ENCODE peak calls at places on chromosomes 5 and 9, in four cellular contexts. Q, Z, B and E are unnamed samples.

GRCh38 chr5:8013951-8014844 is 145.2 kb downstream of the MTRR start:
- DNase-seq in Q (no peak), Z (no peak), B (peak; percentile 40), E (no peak)

GRCh38 chr5:141172381-141173204 is at the start of gene PCDHB7:
- DNase-seq in B (peak; percentile 26), Q (no peak), Z (peak; percentile 13), E (no peak)

GRCh38 chr5:96338624-96339023 is 94.4 kb downstream of the PCSK1 start:
- DNase-seq in Z (no peak), Q (no peak), B (no peak), E (no peak)

GRCh38 chr5:78795757-78796156 is 147.2 kb upstream of the LHFPL2 start:
- DNase-seq in B (no peak), Q (no peak), Z (no peak), E (no peak)

GRCh38 chr9:92151691-92152393 is 36.6 kb upstream of the SPTLC1 start:
- DNase-seq in B (peak; percentile 84), Z (peak; percentile 91), Q (no peak), E (no peak)

GRCh38 chr9:12813960-12814876 is 39.4 kb downstream of the LURAP1L start:
- DNase-seq in B (peak; percentile 100), Q (no peak), Z (peak; percentile 99), E (no peak)

GRCh38 chr5:150503386-150503785 is 4.5 kb upstream of the NDST1 start:
- DNase-seq in Z (no peak), Q (no peak), B (no peak), E (no peak)

GRCh38 chr9:19473605-19474004 is 64.8 kb downstream of the ACER2 start:
- DNase-seq in Z (no peak), B (no peak), Q (no peak), E (no peak)

GRCh38 chr5:54251981-54252380 is 58.4 kb downstream of the ARL15 start:
- DNase-seq in Q (no peak), Z (no peak), B (peak; percentile 54), E (no peak)

GRCh38 chr9:137277329-137278041 is at the start of gene TOR4A:
- DNase-seq in Z (peak; percentile 93), B (peak; percentile 86), Q (no peak), E (no peak)

GRCh38 chr5:161400583-161400982 is 145.9 kb downstream of the GABRB2 start:
- DNase-seq in Q (no peak), B (no peak), Z (no peak), E (no peak)

GRCh38 chr5:10278658-10279279 is 28.7 kb downstream of the CCT5 start:
- DNase-seq in Z (no peak), Q (no peak), B (no peak), E (no peak)

GRCh38 chr5:68137451-68138190 is 77.9 kb upstream of the PIK3R1 start:
- DNase-seq in Q (no peak), B (peak; percentile 16), Z (no peak), E (no peak)

GRCh38 chr9:120715331-120715924 is 1.2 kb upstream of the MEGF9 start:
- DNase-seq in Z (peak; percentile 86), Q (peak; percentile 34), B (peak; percentile 77), E (peak; percentile 42)

GRCh38 chr5:3905521-3905920 is 309.9 kb downstream of the IRX1 start:
- DNase-seq in B (no peak), Z (no peak), Q (no peak), E (no peak)

GRCh38 chr5:59724482-59725392 is 168.8 kb downstream of the PDE4D start:
- DNase-seq in Q (no peak), B (peak; percentile 36), Z (peak; percentile 59), E (peak; percentile 33)

GRCh38 chr5:173845321-173845720 is 42.8 kb upstream of the CPEB4 start:
- DNase-seq in B (no peak), Q (no peak), Z (no peak), E (no peak)

GRCh38 chr5:5209101-5209500 is 69.0 kb downstream of the ADAMTS16 start:
- DNase-seq in Q (no peak), Z (no peak), B (no peak), E (no peak)

GRCh38 chr9:110099236-110099741 is 108.7 kb downstream of the C9orf152 start:
- DNase-seq in Q (no peak), B (peak; percentile 84), Z (peak; percentile 80), E (no peak)

GRCh38 chr5:132459031-132459982 is 31.3 kb downstream of the IRF1 start:
- DNase-seq in Q (no peak), Z (peak; percentile 89), B (peak; percentile 75), E (no peak)

GRCh38 chr9:133421615-133422542 is at the start of gene ADAMTS13:
- DNase-seq in Z (peak; percentile 47), B (peak; percentile 15), Q (no peak), E (no peak)

GRCh38 chr9:137872296-137872695 is 5.3 kb upstream of the CACNA1B start:
- DNase-seq in B (no peak), Z (no peak), Q (no peak), E (no peak)

GRCh38 chr9:12975496-12975895 is 200.7 kb downstream of the LURAP1L start:
- DNase-seq in Z (no peak), Q (no peak), B (no peak), E (no peak)

GRCh38 chr9:133137451-133138231 is 16.6 kb upstream of the RALGDS start:
- DNase-seq in Z (no peak), Q (no peak), B (no peak), E (no peak)

GRCh38 chr5:62621280-62621679 is 42.7 kb downstream of the LRRC70 start:
- DNase-seq in B (no peak), Q (peak; percentile 56), Z (no peak), E (peak; percentile 36)

GRCh38 chr9:98502976-98503325 is 205.8 kb downstream of the GABBR2 start:
- DNase-seq in B (peak; percentile 56), Q (no peak), Z (peak; percentile 53), E (no peak)

GRCh38 chr5:72465068-72465467 is 42.1 kb downstream of the ZNF366 start:
- DNase-seq in Z (no peak), B (no peak), Q (no peak), E (no peak)

GRCh38 chr9:89116064-89116817 is 62.4 kb downstream of the SHC3 start:
- DNase-seq in Z (peak; percentile 86), Q (no peak), B (peak; percentile 95), E (no peak)

GRCh38 chr5:32057157-32058096 is 116.7 kb downstream of the GOLPH3 start:
- DNase-seq in Q (no peak), B (no peak), Z (peak; percentile 14), E (no peak)

GRCh38 chr9:122402403-122403268 is 31.8 kb downstream of the PTGS1 start:
- DNase-seq in B (peak; percentile 99), Z (peak; percentile 98), Q (no peak), E (no peak)

GRCh38 chr9:71036501-71036900 is 84.9 kb downstream of the TRPM3 start:
- DNase-seq in B (no peak), Q (no peak), Z (no peak), E (no peak)

GRCh38 chr5:40605295-40605958 is 74.3 kb upstream of the PTGER4 start:
- DNase-seq in Q (no peak), Z (peak; percentile 24), B (peak; percentile 27), E (no peak)

GRCh38 chr9:128082173-128082572 is 14.1 kb downstream of the SLC25A25 start:
- DNase-seq in Z (no peak), B (no peak), Q (no peak), E (no peak)

GRCh38 chr9:14906000-14906399 is 4.2 kb downstream of the FREM1 start:
- DNase-seq in Q (no peak), Z (peak; percentile 35), B (no peak), E (no peak)

GRCh38 chr9:98995059-98995665 is 51.5 kb downstream of the COL15A1 start:
- DNase-seq in B (no peak), Q (no peak), Z (no peak), E (no peak)

GRCh38 chr5:96347502-96348292 is 85.4 kb downstream of the PCSK1 start:
- DNase-seq in B (peak; percentile 41), Z (no peak), Q (no peak), E (no peak)

DNA sequence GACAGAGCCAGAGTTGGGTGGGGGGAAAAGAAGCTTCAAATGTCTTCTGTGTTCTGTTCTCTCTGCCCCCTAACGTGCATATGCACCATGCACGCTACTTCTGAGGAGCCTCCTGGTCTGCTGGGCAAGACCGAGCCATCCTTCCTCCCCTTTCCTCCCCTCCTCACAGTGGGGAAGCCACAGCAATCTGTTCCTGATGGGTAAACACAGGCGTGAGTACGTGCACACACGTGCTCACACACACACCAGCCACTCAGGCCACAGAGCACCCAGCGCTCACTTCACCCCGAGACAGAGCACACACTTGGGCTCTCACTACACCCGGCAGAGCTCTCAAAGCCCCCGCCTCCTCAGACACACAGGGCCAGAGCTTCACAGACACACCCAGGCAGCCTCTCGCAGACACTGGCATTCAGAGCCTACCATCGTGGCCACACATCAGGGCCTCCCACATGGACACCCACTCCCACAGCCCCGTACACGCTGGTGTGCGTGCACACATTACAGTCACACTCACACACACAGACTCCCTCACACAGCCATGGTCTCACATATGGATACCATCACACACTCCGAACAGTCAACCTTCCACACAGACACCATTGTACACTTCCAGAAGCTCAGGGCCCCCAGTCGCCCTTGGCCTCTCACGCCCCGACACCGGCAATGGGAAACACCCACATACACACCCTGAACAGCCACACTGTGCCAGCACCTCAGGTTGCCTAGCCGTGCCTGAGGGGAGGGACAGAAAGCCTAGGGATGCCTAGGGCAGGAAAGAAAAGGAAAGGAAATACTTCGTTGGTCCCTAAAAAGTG is 13.5 kb downstream of the CNTFR start:
- DNase-seq in Z (no peak), B (no peak), Q (no peak), E (no peak)
- H3K4me3 ChIP-seq in Z (no peak overlapping the region), B (no peak overlapping the region), Q (no peak overlapping the region), E (no peak overlapping the region)

GRCh38 chr9:37784640-37785483 is at the start of gene EXOSC3:
- DNase-seq in B (peak; percentile 90), Q (peak; percentile 69), Z (peak; percentile 96), E (peak; percentile 82)
- H2BK120ac ChIP-seq in B (peak within 1 kb of the TSS; percentile 59), Q (no peak within 1 kb of the TSS), Z (no peak within 1 kb of the TSS), E (no peak within 1 kb of the TSS)

GRCh38 chr9:96489482-96489979 is 39.6 kb downstream of the HABP4 start:
- DNase-seq in Z (no peak), Q (no peak), B (no peak), E (no peak)
- H3K36me3 ChIP-seq in Z (peaks cover 75% of the 10 kb centered on the region), Q (peaks cover 7% of the 10 kb centered on the region), B (peaks cover 26% of the 10 kb centered on the region), E (peaks cover 27% of the 10 kb centered on the region)

GRCh38 chr5:169097897-169098296 is 203.0 kb downstream of the SLIT3 start:
- DNase-seq in B (no peak), Q (no peak), Z (no peak), E (no peak)

GRCh38 chr5:169095976-169096375 is 205.0 kb downstream of the SLIT3 start:
- DNase-seq in Z (no peak), B (no peak), Q (no peak), E (no peak)

GRCh38 chr5:169098331-169099121 is 202.4 kb downstream of the SLIT3 start:
- DNase-seq in Q (no peak), B (no peak), Z (no peak), E (no peak)

GRCh38 chr5:169095410-169095772 is 205.5 kb downstream of the SLIT3 start:
- DNase-seq in B (no peak), Z (no peak), Q (no peak), E (no peak)

DNA sequence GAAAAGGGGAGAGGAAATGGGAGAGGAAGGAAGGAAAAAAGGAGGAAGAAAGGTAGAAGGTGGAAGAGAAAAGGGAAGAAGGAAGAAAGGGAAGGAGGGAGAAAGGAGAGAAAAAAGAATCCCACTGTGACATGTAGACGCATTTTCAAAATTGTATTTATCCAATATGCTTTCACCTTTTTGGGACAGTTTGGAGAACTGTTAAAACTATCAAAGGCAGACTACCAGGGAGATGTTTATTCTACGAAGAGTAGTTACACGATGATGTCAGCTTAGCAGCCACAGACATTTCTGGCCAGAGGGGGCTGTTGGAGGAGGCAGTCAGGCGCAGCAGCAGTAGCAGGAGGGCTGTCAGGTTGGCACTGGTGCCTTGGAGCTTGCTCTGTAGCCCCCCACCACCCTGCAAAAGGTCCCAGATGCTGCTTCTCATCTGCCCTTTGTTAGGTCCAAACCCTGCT is 203.5 kb downstream of the SLIT3 start:
- DNase-seq in Z (no peak), Q (no peak), B (peak; percentile 2), E (no peak)
- H3K4me3 ChIP-seq in Z (no peak overlapping the region), Q (no peak overlapping the region), B (no peak overlapping the region), E (no peak overlapping the region)